ENCODE peak calls at places on chromosomes 4 and X, in four cellular contexts. Z is RCC 7860, V is HuH-7.5, R is HCT116. E is an unnamed sample.
A peak's percentile ranks its signal among the peaks of the same experiment; 100 is the strongest.

GRCh38 chr4:8045909-8046308 is 106.2 kb upstream of the AFAP1 start:
- DNase-seq in Z (no peak), V (no peak), R (no peak), E (no peak)

GRCh38 chrX:129565046-129565649 is 25.1 kb downstream of the OCRL start:
- DNase-seq in Z (no peak), V (no peak), R (no peak), E (no peak)

GRCh38 chr4:105546086-105546485 is 6.3 kb upstream of the ARHGEF38 start:
- DNase-seq in Z (no peak), V (no peak), R (no peak), E (no peak)

GRCh38 chr4:8176547-8177399 is 18.2 kb upstream of the ABLIM2 start:
- DNase-seq in Z (peak; percentile 50), V (peak; percentile 88), R (peak; percentile 19), E (peak; percentile 34)

GRCh38 chr4:15870079-15870478 is 68.5 kb downstream of the FGFBP1 start:
- DNase-seq in Z (no peak), V (no peak), R (no peak), E (no peak)

GRCh38 chr4:107856901-107857300 is 32.2 kb downstream of the SGMS2 start:
- DNase-seq in Z (no peak), V (no peak), R (no peak), E (no peak)

GRCh38 chr4:12926189-12927066 is 557.7 kb downstream of the RAB28 start:
- DNase-seq in Z (no peak), V (no peak), R (no peak), E (no peak)

GRCh38 chr4:125770814-125771398 is 456.2 kb downstream of the FAT4 start:
- DNase-seq in Z (no peak), V (no peak), R (no peak), E (no peak)

GRCh38 chrX:123184858-123185251 is 777 bp downstream of the GRIA3 start:
- DNase-seq in Z (no peak), V (no peak), R (no peak), E (no peak)

GRCh38 chr4:150572704-150573504 is 9.0 kb upstream of the MAB21L2 start:
- DNase-seq in Z (no peak), V (peak; percentile 14), R (no peak), E (no peak)

GRCh38 chr4:1505511-1506451 is 99.5 kb upstream of the NKX1-1 start:
- DNase-seq in Z (no peak), V (no peak), R (no peak), E (no peak)

GRCh38 chr4:36128689-36129088 is 115.6 kb downstream of the ARAP2 start:
- DNase-seq in Z (no peak), V (no peak), R (no peak), E (no peak)

GRCh38 chrX:9379697-9380551 is 84.9 kb upstream of the TBL1X start:
- DNase-seq in Z (no peak), V (peak; percentile 19), R (peak; percentile 32), E (peak; percentile 15)